ENCODE peak calls at places on chromosome 10, in five cellular contexts. Q is activated CD4-positive, alpha-beta T cell treated with anti-CD3 and anti-CD28 coated beads for 1 hour; Z is NCI-H2081 treated with DMSO at 0.1 percent for 48 hours; V is neural crest cell; U is A549. X is an unnamed sample.

GRCh38 chr10:122638106-122638505 is 61.5 kb downstream of the C10orf120 start:
- DNase-seq in Q (no peak), Z (no peak), V (no peak), U (no peak), X (no peak)

GRCh38 chr10:78579995-78580394 is 488.8 kb upstream of the ZMIZ1 start:
- DNase-seq in Q (no peak), V (no peak), Z (peak), U (no peak), X (peak)

GRCh38 chr10:131019696-131020095 is 291.8 kb downstream of the TCERG1L start:
- DNase-seq in V (no peak), Q (no peak), Z (no peak), U (no peak), X (no peak)

GRCh38 chr10:23557777-23558176 is 118.9 kb downstream of the OTUD1 start:
- DNase-seq in Q (no peak), V (no peak), U (no peak), Z (no peak), X (no peak)

GRCh38 chr10:110488944-110489343 is 8.8 kb upstream of the DUSP5 start:
- DNase-seq in V (no peak), U (no peak), Z (no peak), Q (no peak), X (no peak)

GRCh38 chr10:101602767-101603398 is 14.8 kb downstream of the DPCD start:
- DNase-seq in Q (peak), Z (no peak), U (peak), V (peak), X (peak)

GRCh38 chr10:94279835-94280709 is 82.7 kb downstream of the NOC3L start:
- DNase-seq in U (peak), Z (peak), Q (peak), V (peak), X (peak)

GRCh38 chr10:73625004-73625883 is 16.0 kb downstream of the MYOZ1 start:
- DNase-seq in V (peak), Q (no peak), U (peak), Z (no peak), X (peak)

GRCh38 chr10:96229568-96230030 is 41.8 kb downstream of the BLNK start:
- DNase-seq in U (peak), V (peak), Q (peak), Z (no peak), X (peak)